ENCODE peak calls at places on chromosomes 13 and 19, in five cellular contexts. One of them, this sample, is unnamed.

GRCh38 chr13:30053904-30054303 is 203.5 kb upstream of the UBL3 start:
- DNase-seq in hepatocyte: no peak
- DNase-seq in SK-N-SH: no peak
- DNase-seq in breast epithelium: no peak
- DNase-seq in Karpas-422: no peak
- DNase-seq in this sample: no peak

GRCh38 chr19:56507446-56508281 is at the start of gene ZNF471:
- DNase-seq in Karpas-422: no peak
- DNase-seq in hepatocyte: peak; percentile 96
- DNase-seq in breast epithelium: peak; percentile 98
- DNase-seq in SK-N-SH: peak; percentile 98
- DNase-seq in this sample: peak; percentile 63

GRCh38 chr13:94239135-94239534 is 240.3 kb downstream of the DCT start:
- DNase-seq in hepatocyte: no peak
- DNase-seq in Karpas-422: no peak
- DNase-seq in breast epithelium: no peak
- DNase-seq in SK-N-SH: no peak
- DNase-seq in this sample: no peak

GRCh38 chr13:46996316-46996715 is 99.5 kb upstream of the HTR2A start:
- DNase-seq in hepatocyte: no peak
- DNase-seq in Karpas-422: peak; percentile 52
- DNase-seq in breast epithelium: no peak
- DNase-seq in SK-N-SH: no peak
- DNase-seq in this sample: no peak

GRCh38 chr13:99425485-99426341 is 75.6 kb upstream of the TM9SF2 start:
- DNase-seq in hepatocyte: no peak
- DNase-seq in breast epithelium: no peak
- DNase-seq in Karpas-422: peak; percentile 67
- DNase-seq in SK-N-SH: no peak
- DNase-seq in this sample: no peak

GRCh38 chr19:1206733-1207301 is 1.2 kb downstream of the STK11 start:
- DNase-seq in hepatocyte: peak; percentile 29
- DNase-seq in SK-N-SH: no peak
- DNase-seq in Karpas-422: peak; percentile 76
- DNase-seq in breast epithelium: no peak
- DNase-seq in this sample: no peak

GRCh38 chr13:62626771-62627170 is 1211.1 kb upstream of the PCDH20 start:
- DNase-seq in hepatocyte: no peak
- DNase-seq in Karpas-422: peak; percentile 66
- DNase-seq in SK-N-SH: no peak
- DNase-seq in breast epithelium: no peak
- DNase-seq in this sample: no peak

GRCh38 chr13:59494560-59494970 is 669.2 kb downstream of the DIAPH3 start:
- DNase-seq in breast epithelium: no peak
- DNase-seq in Karpas-422: no peak
- DNase-seq in hepatocyte: no peak
- DNase-seq in SK-N-SH: no peak
- DNase-seq in this sample: no peak

GRCh38 chr13:97434417-97435296 is 688 bp downstream of the RAP2A start:
- DNase-seq in Karpas-422: peak; percentile 73
- DNase-seq in breast epithelium: peak; percentile 37
- DNase-seq in SK-N-SH: peak; percentile 22
- DNase-seq in hepatocyte: no peak
- DNase-seq in this sample: peak; percentile 25

GRCh38 chr13:97295279-97296182 is 73.4 kb downstream of the MBNL2 start:
- DNase-seq in hepatocyte: no peak
- DNase-seq in Karpas-422: no peak
- DNase-seq in breast epithelium: no peak
- DNase-seq in SK-N-SH: no peak
- DNase-seq in this sample: no peak

GRCh38 chr13:59771272-59771671 is 392.5 kb downstream of the DIAPH3 start:
- DNase-seq in hepatocyte: peak; percentile 12
- DNase-seq in breast epithelium: no peak
- DNase-seq in SK-N-SH: peak; percentile 43
- DNase-seq in Karpas-422: peak; percentile 44
- DNase-seq in this sample: no peak

GRCh38 chr13:42420304-42420703 is 148.4 kb downstream of the AKAP11 start:
- DNase-seq in breast epithelium: no peak
- DNase-seq in Karpas-422: no peak
- DNase-seq in SK-N-SH: no peak
- DNase-seq in hepatocyte: no peak
- DNase-seq in this sample: no peak

GRCh38 chr13:76886292-76887061 is at the start of gene KCTD12:
- DNase-seq in breast epithelium: peak; percentile 74
- DNase-seq in hepatocyte: peak; percentile 93
- DNase-seq in SK-N-SH: peak; percentile 86
- DNase-seq in Karpas-422: peak; percentile 86
- DNase-seq in this sample: peak; percentile 65

GRCh38 chr13:48949566-48950506 is 25.9 kb upstream of the FNDC3A start:
- DNase-seq in SK-N-SH: peak; percentile 57
- DNase-seq in Karpas-422: no peak
- DNase-seq in hepatocyte: no peak
- DNase-seq in breast epithelium: no peak
- DNase-seq in this sample: no peak

GRCh38 chr13:73622375-73622774 is 511.8 kb downstream of the KLF12 start:
- DNase-seq in hepatocyte: no peak
- DNase-seq in SK-N-SH: no peak
- DNase-seq in breast epithelium: no peak
- DNase-seq in Karpas-422: no peak
- DNase-seq in this sample: no peak

GRCh38 chr13:41496420-41497234 is 39.3 kb downstream of the RGCC start:
- DNase-seq in hepatocyte: no peak
- DNase-seq in breast epithelium: no peak
- DNase-seq in Karpas-422: no peak
- DNase-seq in SK-N-SH: no peak
- DNase-seq in this sample: no peak

GRCh38 chr13:40408602-40409001 is 257.8 kb downstream of the FOXO1 start:
- DNase-seq in SK-N-SH: no peak
- DNase-seq in hepatocyte: no peak
- DNase-seq in Karpas-422: no peak
- DNase-seq in breast epithelium: no peak
- DNase-seq in this sample: no peak

GRCh38 chr19:10986301-10987127 is 25.7 kb downstream of the SMARCA4 start:
- DNase-seq in SK-N-SH: no peak
- DNase-seq in breast epithelium: no peak
- DNase-seq in hepatocyte: no peak
- DNase-seq in Karpas-422: no peak
- DNase-seq in this sample: no peak

GRCh38 chr13:68588623-68589022 is 1358.5 kb upstream of the PCDH9 start:
- DNase-seq in breast epithelium: no peak
- DNase-seq in hepatocyte: no peak
- DNase-seq in Karpas-422: peak; percentile 66
- DNase-seq in SK-N-SH: no peak
- DNase-seq in this sample: no peak

GRCh38 chr19:55486971-55487883 is 1.0 kb upstream of the SSC5D start:
- DNase-seq in Karpas-422: peak; percentile 60
- DNase-seq in breast epithelium: peak; percentile 68
- DNase-seq in SK-N-SH: peak; percentile 72
- DNase-seq in hepatocyte: peak; percentile 84
- DNase-seq in this sample: no peak

GRCh38 chr13:98446234-98446621 is 130.7 kb downstream of the STK24 start:
- DNase-seq in SK-N-SH: no peak
- DNase-seq in breast epithelium: no peak
- DNase-seq in Karpas-422: no peak
- DNase-seq in hepatocyte: no peak
- DNase-seq in this sample: no peak

GRCh38 chr13:27516103-27516502 is 65.7 kb upstream of the MTIF3 start:
- DNase-seq in Karpas-422: no peak
- DNase-seq in hepatocyte: no peak
- DNase-seq in SK-N-SH: no peak
- DNase-seq in breast epithelium: no peak
- DNase-seq in this sample: no peak

GRCh38 chr19:40610396-40611064 is 9.4 kb downstream of the LTBP4 start:
- DNase-seq in SK-N-SH: peak; percentile 90
- DNase-seq in hepatocyte: no peak
- DNase-seq in Karpas-422: peak; percentile 85
- DNase-seq in breast epithelium: peak; percentile 70
- DNase-seq in this sample: peak; percentile 69

GRCh38 chr19:53808710-53809125 is 15.4 kb downstream of the NLRP12 start:
- DNase-seq in breast epithelium: no peak
- DNase-seq in SK-N-SH: peak; percentile 49
- DNase-seq in hepatocyte: peak; percentile 45
- DNase-seq in Karpas-422: peak; percentile 59
- DNase-seq in this sample: no peak

GRCh38 chr13:67258482-67258881 is 28.3 kb upstream of the PCDH9 start:
- DNase-seq in SK-N-SH: no peak
- DNase-seq in hepatocyte: no peak
- DNase-seq in breast epithelium: no peak
- DNase-seq in Karpas-422: no peak
- DNase-seq in this sample: no peak

GRCh38 chr13:79385694-79386093 is 20.4 kb downstream of the RBM26 start:
- DNase-seq in Karpas-422: no peak
- DNase-seq in SK-N-SH: no peak
- DNase-seq in breast epithelium: no peak
- DNase-seq in hepatocyte: no peak
- DNase-seq in this sample: no peak

GRCh38 chr19:1252221-1252817 is 3.9 kb downstream of the MIDN start:
- DNase-seq in breast epithelium: peak; percentile 96
- DNase-seq in hepatocyte: peak; percentile 85
- DNase-seq in SK-N-SH: peak; percentile 55
- DNase-seq in Karpas-422: peak; percentile 50
- DNase-seq in this sample: peak; percentile 58

GRCh38 chr13:40619479-40619814 is 47.0 kb downstream of the FOXO1 start:
- DNase-seq in SK-N-SH: no peak
- DNase-seq in Karpas-422: no peak
- DNase-seq in hepatocyte: no peak
- DNase-seq in breast epithelium: no peak
- DNase-seq in this sample: no peak

GRCh38 chr19:44685877-44686276 is 13.1 kb upstream of the CEACAM16 start:
- DNase-seq in hepatocyte: no peak
- DNase-seq in SK-N-SH: no peak
- DNase-seq in Karpas-422: no peak
- DNase-seq in breast epithelium: no peak
- DNase-seq in this sample: no peak

GRCh38 chr19:36103842-36104552 is 6.9 kb upstream of the OVOL3 start:
- DNase-seq in SK-N-SH: no peak
- DNase-seq in Karpas-422: no peak
- DNase-seq in hepatocyte: no peak
- DNase-seq in breast epithelium: no peak
- DNase-seq in this sample: no peak

GRCh38 chr19:37468961-37469777 is at the start of gene ZNF570:
- DNase-seq in SK-N-SH: peak; percentile 85
- DNase-seq in breast epithelium: peak; percentile 77
- DNase-seq in Karpas-422: peak; percentile 94
- DNase-seq in hepatocyte: peak; percentile 93
- DNase-seq in this sample: peak; percentile 68

GRCh38 chr13:80871481-80871880 is 530.6 kb upstream of the SPRY2 start:
- DNase-seq in SK-N-SH: no peak
- DNase-seq in breast epithelium: no peak
- DNase-seq in hepatocyte: no peak
- DNase-seq in Karpas-422: no peak
- DNase-seq in this sample: no peak

GRCh38 chr13:67231481-67231940 is 1.4 kb upstream of the PCDH9 start:
- DNase-seq in breast epithelium: no peak
- DNase-seq in hepatocyte: no peak
- DNase-seq in SK-N-SH: no peak
- DNase-seq in Karpas-422: peak; percentile 50
- DNase-seq in this sample: no peak

GRCh38 chr19:7830272-7830771 is 304 bp downstream of the EVI5L start:
- DNase-seq in hepatocyte: no peak
- DNase-seq in Karpas-422: no peak
- DNase-seq in SK-N-SH: no peak
- DNase-seq in breast epithelium: no peak
- DNase-seq in this sample: no peak

GRCh38 chr13:31195616-31196015 is 4.2 kb upstream of the B3GLCT start:
- DNase-seq in SK-N-SH: no peak
- DNase-seq in Karpas-422: no peak
- DNase-seq in hepatocyte: no peak
- DNase-seq in breast epithelium: no peak
- DNase-seq in this sample: no peak

GRCh38 chr13:39201075-39201630 is 162.9 kb downstream of the NHLRC3 start:
- DNase-seq in SK-N-SH: no peak
- DNase-seq in hepatocyte: no peak
- DNase-seq in Karpas-422: no peak
- DNase-seq in breast epithelium: no peak
- DNase-seq in this sample: no peak

GRCh38 chr13:35859981-35860380 is 271.2 kb downstream of the DCLK1 start:
- DNase-seq in breast epithelium: no peak
- DNase-seq in SK-N-SH: no peak
- DNase-seq in Karpas-422: no peak
- DNase-seq in hepatocyte: no peak
- DNase-seq in this sample: no peak
- H3K27ac ChIP-seq in breast epithelium: peak overlapping the region; percentile 2
- H3K27ac ChIP-seq in SK-N-SH: no peak overlapping the region
- H3K27ac ChIP-seq in Karpas-422: no peak overlapping the region
- H3K27ac ChIP-seq in hepatocyte: no peak overlapping the region
- H3K27ac ChIP-seq in this sample: no peak overlapping the region

GRCh38 chr19:49461656-49462055 is 8.6 kb downstream of the ALDH16A1 start:
- DNase-seq in SK-N-SH: no peak
- DNase-seq in hepatocyte: no peak
- DNase-seq in breast epithelium: no peak
- DNase-seq in Karpas-422: no peak
- DNase-seq in this sample: no peak
- H3K27ac ChIP-seq in SK-N-SH: no peak overlapping the region
- H3K27ac ChIP-seq in hepatocyte: no peak overlapping the region
- H3K27ac ChIP-seq in breast epithelium: no peak overlapping the region
- H3K27ac ChIP-seq in Karpas-422: no peak overlapping the region
- H3K27ac ChIP-seq in this sample: no peak overlapping the region

GRCh38 chr19:19459099-19459498 is 53.6 kb downstream of the GATAD2A start:
- DNase-seq in breast epithelium: no peak
- DNase-seq in SK-N-SH: no peak
- DNase-seq in hepatocyte: no peak
- DNase-seq in Karpas-422: no peak
- DNase-seq in this sample: no peak
- H3K27ac ChIP-seq in breast epithelium: no peak overlapping the region
- H3K27ac ChIP-seq in SK-N-SH: no peak overlapping the region
- H3K27ac ChIP-seq in hepatocyte: peak overlapping the region; percentile 35
- H3K27ac ChIP-seq in Karpas-422: peak overlapping the region; percentile 69
- H3K27ac ChIP-seq in this sample: peak overlapping the region; percentile 80

DNA sequence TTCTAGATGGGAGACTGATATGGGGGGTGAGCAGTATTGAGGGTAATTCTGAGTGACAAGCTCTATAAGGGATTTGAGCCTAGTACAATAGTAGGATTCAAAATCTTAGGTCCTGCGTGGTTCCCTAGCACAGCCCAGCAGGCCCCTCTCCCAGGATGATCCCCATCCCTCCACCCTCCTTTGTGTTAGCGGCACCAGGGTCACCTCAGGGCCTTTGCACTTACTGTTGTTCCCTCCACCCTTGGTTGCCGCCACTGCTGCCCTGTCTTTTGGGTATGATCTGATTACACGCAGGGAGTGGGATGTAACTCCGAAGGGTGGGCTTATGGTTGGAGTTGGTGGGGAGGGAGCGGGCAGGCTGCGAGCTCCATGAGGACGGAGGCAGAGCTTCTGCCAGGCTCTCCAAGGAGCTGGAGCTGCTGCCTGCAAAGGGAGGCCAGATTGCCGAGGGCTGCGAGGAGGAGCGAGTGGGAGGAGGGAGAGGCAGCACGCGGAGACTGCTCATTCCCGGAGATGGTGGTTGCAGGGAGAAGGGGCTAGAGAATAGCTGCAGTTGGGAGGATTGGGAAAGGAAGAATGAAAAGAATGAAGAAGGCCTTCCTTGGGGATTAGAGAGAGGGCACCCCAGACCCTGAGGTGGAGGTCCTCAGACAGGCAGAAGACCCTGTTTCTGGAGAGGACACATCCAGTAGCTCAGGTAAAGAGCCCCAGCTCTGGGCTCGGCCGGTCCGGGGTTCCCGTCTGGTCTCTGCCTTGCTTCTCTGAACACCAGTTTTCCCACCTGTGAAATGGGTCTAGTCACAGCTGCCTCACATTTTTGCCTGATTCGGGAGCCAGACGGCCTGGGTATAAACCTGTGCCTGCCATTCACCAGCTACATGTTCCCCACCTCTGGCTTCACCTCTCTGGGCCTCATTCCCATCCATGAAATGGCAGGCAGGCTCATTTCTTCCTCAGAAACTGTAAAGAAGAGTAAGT is 5.2 kb downstream of the NACC1 start:
- DNase-seq in Karpas-422: no peak
- DNase-seq in hepatocyte: no peak
- DNase-seq in SK-N-SH: no peak
- DNase-seq in breast epithelium: no peak
- DNase-seq in this sample: no peak
- H3K27ac ChIP-seq in Karpas-422: no peak overlapping the region
- H3K27ac ChIP-seq in hepatocyte: no peak overlapping the region
- H3K27ac ChIP-seq in SK-N-SH: no peak overlapping the region
- H3K27ac ChIP-seq in breast epithelium: no peak overlapping the region
- H3K27ac ChIP-seq in this sample: no peak overlapping the region